ENCODE peak calls at places on chromosomes 11 and 22, in ten cellular contexts. J is naive thymus-derived CD4-positive, alpha-beta T cell; H is head of caudate nucleus; W is NB4; U is hepatocyte; M is HL-60; S is endothelial cell; A is Panc1; N is naive B cell; Y is NCI-H1105 treated with DMSO at 0.1 percent for 48 hours. O is an unnamed sample.

GRCh38 chr11:47161134-47161854 is 15.4 kb downstream of the ARFGAP2 start:
- DNase-seq in J (peak), H (peak), W (peak), U (peak), M (no peak), S (peak), A (no peak), N (peak), Y (peak), O (peak)

GRCh38 chr11:84663731-84664130 is 963.4 kb downstream of the DLG2 start:
- DNase-seq in J (no peak), H (no peak), W (no peak), U (no peak), M (no peak), S (no peak), A (no peak), N (no peak), Y (no peak), O (no peak)

GRCh38 chr11:118042126-118042525 is 34.8 kb upstream of the TMPRSS4 start:
- DNase-seq in J (no peak), H (no peak), W (no peak), U (no peak), M (no peak), S (no peak), A (no peak), N (no peak), Y (no peak), O (no peak)

GRCh38 chr11:952406-953385 is 27.0 kb downstream of the AP2A2 start:
- DNase-seq in J (no peak), H (no peak), W (no peak), U (peak), M (no peak), S (no peak), A (no peak), N (no peak), Y (no peak), O (no peak)

GRCh38 chr11:44519989-44520737 is 45.3 kb upstream of the CD82 start:
- DNase-seq in J (no peak), H (no peak), W (no peak), U (peak), M (no peak), S (no peak), A (no peak), N (no peak), Y (no peak), O (no peak)

GRCh38 chr11:59981106-59981770 is 17.4 kb downstream of the OOSP4A start:
- DNase-seq in J (no peak), H (no peak), W (no peak), U (no peak), M (no peak), S (no peak), A (no peak), N (no peak), Y (no peak), O (no peak)

GRCh38 chr11:130710022-130710421 is 206.3 kb downstream of the SNX19 start:
- DNase-seq in J (no peak), H (no peak), W (no peak), U (no peak), M (no peak), S (no peak), A (no peak), N (no peak), Y (no peak), O (no peak)

GRCh38 chr22:25120761-25121212 is 78.9 kb upstream of the CRYBB3 start:
- DNase-seq in J (no peak), H (no peak), W (no peak), U (peak), M (no peak), S (peak), A (no peak), N (no peak), Y (no peak), O (no peak)

GRCh38 chr11:28836285-28837081 is 728.3 kb downstream of the METTL15 start:
- DNase-seq in J (no peak), H (no peak), W (no peak), U (peak), M (no peak), S (no peak), A (peak), N (no peak), Y (no peak), O (no peak)

GRCh38 chr11:12640926-12641849 is 33.0 kb upstream of the TEAD1 start:
- DNase-seq in J (no peak), H (no peak), W (peak), U (no peak), M (no peak), S (no peak), A (no peak), N (no peak), Y (no peak), O (no peak)

GRCh38 chr11:117045956-117046355 is 52.3 kb downstream of the SIK3 start:
- DNase-seq in J (no peak), H (no peak), W (peak), U (no peak), M (peak), S (no peak), A (no peak), N (no peak), Y (no peak), O (no peak)

GRCh38 chr11:119772581-119772980 is 43.6 kb upstream of the NECTIN1 start:
- DNase-seq in J (no peak), H (no peak), W (no peak), U (no peak), M (no peak), S (no peak), A (no peak), N (no peak), Y (no peak), O (no peak)

GRCh38 chr22:37018815-37019308 is 385 bp downstream of the TST start:
- DNase-seq in J (no peak), H (peak), W (peak), U (peak), M (peak), S (peak), A (no peak), N (no peak), Y (peak), O (no peak)

GRCh38 chr11:116563028-116563712 is 209.6 kb downstream of the BUD13 start:
- DNase-seq in J (no peak), H (peak), W (peak), U (peak), M (no peak), S (no peak), A (no peak), N (no peak), Y (no peak), O (no peak)

GRCh38 chr22:33553493-33553892 is 366.8 kb downstream of the LARGE1 start:
- DNase-seq in J (no peak), H (no peak), W (peak), U (no peak), M (no peak), S (no peak), A (no peak), N (no peak), Y (no peak), O (no peak)

GRCh38 chr22:32911526-32911925 is 110.0 kb downstream of the TIMP3 start:
- DNase-seq in J (no peak), H (no peak), W (no peak), U (no peak), M (no peak), S (no peak), A (no peak), N (no peak), Y (no peak), O (no peak)

GRCh38 chr11:15769203-15769602 is 587.1 kb downstream of the SOX6 start:
- DNase-seq in J (no peak), H (no peak), W (no peak), U (peak), M (no peak), S (no peak), A (no peak), N (no peak), Y (no peak), O (no peak)

GRCh38 chr22:27705391-27706080 is 96.0 kb downstream of the MN1 start:
- DNase-seq in J (no peak), H (no peak), W (no peak), U (no peak), M (no peak), S (no peak), A (no peak), N (no peak), Y (no peak), O (no peak)

GRCh38 chr11:131038597-131038996 is 122.3 kb upstream of the SNX19 start:
- DNase-seq in J (no peak), H (no peak), W (peak), U (peak), M (no peak), S (peak), A (no peak), N (no peak), Y (peak), O (no peak)